ENCODE peak calls at places on chromosomes 13 and 19, in seven cellular contexts. X is lower leg skin, G is esophagus squamous epithelium, E is IMR-90, P is vagina, K is transverse colon, O is AG10803. M is an unnamed sample.

GRCh38 chr19:13974073-13974472 is 21.8 kb downstream of the DCAF15 start:
- DNase-seq in X (peak), G (no peak), E (no peak), P (no peak), K (no peak), O (no peak), M (peak)

GRCh38 chr13:92225861-92226260 is 827.4 kb downstream of the GPC5 start:
- DNase-seq in X (no peak), G (no peak), E (no peak), P (no peak), K (no peak), O (no peak), M (no peak)

GRCh38 chr13:20073775-20074174 is 87.1 kb downstream of the GJA3 start:
- DNase-seq in X (no peak), G (no peak), E (no peak), P (no peak), K (no peak), O (no peak), M (no peak)

GRCh38 chr19:28746486-28746885 is 466.5 kb downstream of the UQCRFS1 start:
- DNase-seq in X (no peak), G (no peak), E (no peak), P (no peak), K (no peak), O (no peak), M (no peak)

GRCh38 chr13:110921209-110921608 is 6.3 kb upstream of the ANKRD10 start:
- DNase-seq in X (no peak), G (no peak), E (no peak), P (no peak), K (no peak), O (no peak), M (no peak)

GRCh38 chr13:40087021-40088002 is 431.9 kb downstream of the COG6 start:
- DNase-seq in X (no peak), G (no peak), E (no peak), P (no peak), K (no peak), O (no peak), M (no peak)

GRCh38 chr19:44003461-44004134 is 841 bp downstream of the ZNF230 start:
- DNase-seq in X (no peak), G (no peak), E (no peak), P (no peak), K (peak), O (no peak), M (peak)

GRCh38 chr19:3826163-3826562 is 40.0 kb upstream of the MATK start:
- DNase-seq in X (no peak), G (no peak), E (no peak), P (no peak), K (no peak), O (no peak), M (no peak)

GRCh38 chr13:27556109-27556508 is 64.2 kb downstream of the LNX2 start:
- DNase-seq in X (no peak), G (no peak), E (peak), P (no peak), K (no peak), O (peak), M (peak)

GRCh38 chr13:42047561-42048322 is 706 bp upstream of the DGKH start:
- DNase-seq in X (peak), G (no peak), E (peak), P (no peak), K (peak), O (peak), M (peak)

GRCh38 chr19:45103200-45103624 is 10.2 kb downstream of the PPP1R37 start:
- DNase-seq in X (no peak), G (no peak), E (no peak), P (no peak), K (no peak), O (no peak), M (peak)

GRCh38 chr13:94433055-94433947 is 46.2 kb downstream of the DCT start:
- DNase-seq in X (no peak), G (no peak), E (no peak), P (no peak), K (peak), O (no peak), M (no peak)

GRCh38 chr13:80131204-80131603 is 209.7 kb downstream of the SPRY2 start:
- DNase-seq in X (peak), G (no peak), E (peak), P (no peak), K (peak), O (peak), M (peak)

DNA sequence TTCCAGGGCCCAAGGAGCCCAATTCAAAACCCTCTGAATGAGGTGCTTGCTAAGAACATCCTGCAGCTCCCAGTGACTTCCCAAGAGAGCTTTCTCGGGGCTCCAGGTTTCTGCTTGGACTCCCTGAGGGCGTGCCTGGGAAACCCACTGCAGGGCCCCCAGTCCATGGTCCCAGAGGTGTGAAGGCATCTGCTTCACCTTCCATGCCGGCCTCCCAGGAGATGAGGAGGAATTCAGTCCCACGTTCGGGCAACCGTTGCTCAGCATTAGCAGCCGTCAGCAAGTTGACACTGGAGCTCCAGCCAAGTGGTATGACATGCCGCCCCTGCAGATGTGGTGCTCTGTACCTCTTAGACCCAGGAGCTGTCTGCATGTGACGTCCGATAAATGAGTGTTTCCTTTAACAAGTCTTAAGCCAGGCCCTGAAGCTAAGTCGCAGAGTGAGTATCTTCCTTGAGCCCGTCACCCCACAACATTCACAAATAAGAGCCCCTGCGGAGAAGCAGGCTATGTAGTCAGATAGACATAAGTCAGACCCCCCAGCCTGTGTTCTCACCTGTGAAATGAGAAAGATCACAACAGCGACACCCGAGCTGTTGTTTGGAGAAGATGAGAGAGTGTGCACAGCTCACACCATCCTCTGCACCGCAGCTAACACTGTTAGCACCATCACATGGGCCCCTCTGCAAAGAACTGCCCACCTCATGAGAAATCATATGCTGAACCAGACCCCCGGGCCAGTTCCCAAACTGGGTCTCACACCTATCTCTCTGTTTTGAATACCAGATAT is 150.3 kb downstream of the KATNAL1 start:
- DNase-seq in X (no peak), G (no peak), E (no peak), P (no peak), K (no peak), O (no peak), M (no peak)
- TF ChIP-seq CTCF in X (no peak), G (no peak), E (no peak), P (no peak), K (no peak), O (no peak), M (no peak)

DNA sequence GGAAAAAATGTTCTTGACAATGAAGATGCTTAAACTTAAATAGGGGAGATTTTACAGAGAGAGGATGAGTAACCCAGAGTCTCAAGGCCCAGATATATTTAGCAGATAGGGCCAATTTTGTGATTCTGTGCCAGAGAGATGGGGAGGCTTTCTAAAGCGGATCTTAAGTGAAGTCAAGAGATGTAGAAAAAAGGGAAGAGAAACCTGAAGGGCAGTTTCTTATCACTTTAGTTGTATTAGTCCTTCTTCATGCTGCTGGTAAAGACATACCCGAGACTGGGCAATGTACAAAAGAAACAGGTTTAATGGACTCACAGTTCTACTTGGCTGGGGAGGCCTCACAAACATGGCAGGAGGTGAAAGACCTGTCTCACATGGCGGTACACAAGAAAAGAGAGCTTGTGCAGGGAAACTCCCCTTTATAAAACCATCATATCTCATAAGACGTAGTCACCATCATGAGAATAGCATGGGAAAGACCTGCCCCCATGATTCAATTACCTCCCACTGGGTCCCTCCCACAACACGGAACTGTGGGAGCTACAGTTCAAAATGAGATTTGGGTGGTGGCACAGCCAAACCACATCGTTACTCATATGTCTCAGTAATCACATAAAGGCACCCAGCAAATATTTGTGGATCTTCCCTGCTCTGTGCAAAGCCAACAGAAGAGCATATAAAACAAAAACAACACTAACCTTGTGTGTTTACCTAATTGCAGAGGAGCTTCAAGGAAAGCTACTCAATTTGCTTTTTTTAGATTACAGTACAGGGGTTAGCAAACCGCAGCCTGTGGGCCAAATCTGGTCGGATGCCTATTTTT is 102.6 kb upstream of the MYCBP2 start:
- DNase-seq in X (no peak), G (no peak), E (no peak), P (no peak), K (no peak), O (peak), M (peak)
- H3K4me3 ChIP-seq in X (no peak), G (no peak), E (no peak), P (no peak), K (no peak), O (no peak), M (no peak)

GRCh38 chr19:54462713-54463530 is 656 bp downstream of the LENG9 start:
- DNase-seq in X (peak), G (no peak), E (peak), P (no peak), K (peak), O (peak), M (peak)
- TF ChIP-seq CTCF in X (no peak), G (no peak), E (peak), P (peak), K (peak), O (peak), M (peak)

GRCh38 chr13:62512194-62513141 is 1096.8 kb upstream of the PCDH20 start:
- DNase-seq in X (no peak), G (no peak), E (peak), P (no peak), K (peak), O (peak), M (peak)

DNA sequence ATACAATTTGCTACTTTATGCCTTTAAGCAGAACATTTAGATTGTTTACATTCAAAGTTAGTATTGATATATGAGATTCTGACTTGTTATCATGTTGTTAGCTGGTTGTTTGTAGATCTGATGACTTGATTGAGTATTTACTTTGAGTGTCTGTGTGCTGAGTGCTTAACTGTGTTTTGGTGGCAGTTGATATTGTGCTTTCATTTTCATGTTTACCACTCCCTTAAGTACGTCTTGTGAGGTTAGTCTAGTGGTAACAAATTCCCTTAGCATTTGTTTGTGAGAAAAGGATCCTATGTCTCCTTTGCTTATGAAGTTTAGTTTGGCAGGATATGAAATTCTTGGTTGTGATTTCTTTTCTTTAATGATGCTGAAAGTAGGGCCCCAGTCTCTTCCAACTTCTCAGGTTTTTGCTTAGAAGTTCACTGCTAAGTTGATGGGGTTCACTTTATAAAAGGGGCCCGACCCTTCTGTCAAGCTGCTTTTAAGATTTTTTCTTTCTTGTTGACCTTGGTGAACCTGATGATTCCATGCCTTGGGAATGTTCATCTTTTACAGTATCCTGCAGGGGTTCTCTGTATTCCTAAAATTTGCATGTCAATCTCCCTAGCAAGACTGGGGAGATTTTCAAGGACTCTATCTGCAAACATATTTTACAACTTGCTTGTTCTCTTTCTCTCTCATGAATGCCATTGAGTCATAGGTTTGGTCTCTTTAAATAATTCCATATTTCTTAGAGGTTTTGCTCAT is 1095.4 kb upstream of the PCDH20 start:
- DNase-seq in X (no peak), G (no peak), E (no peak), P (no peak), K (no peak), O (no peak), M (no peak)
- H3K4me3 ChIP-seq in X (no peak), G (no peak), E (no peak), P (no peak), K (no peak), O (no peak), M (no peak)

GRCh38 chr13:70729369-70729768 is 621.1 kb upstream of the KLHL1 start:
- DNase-seq in X (no peak), G (no peak), E (no peak), P (no peak), K (no peak), O (no peak), M (peak)

GRCh38 chr13:70723732-70724131 is 615.5 kb upstream of the KLHL1 start:
- DNase-seq in X (no peak), G (no peak), E (no peak), P (no peak), K (no peak), O (no peak), M (peak)
- TF ChIP-seq CTCF in X (no peak), G (no peak), E (no peak), P (no peak), K (no peak), O (no peak), M (peak)

GRCh38 chr19:51891193-51891747 is 3.5 kb upstream of the ZNF577 start:
- DNase-seq in X (no peak), G (no peak), E (no peak), P (no peak), K (no peak), O (no peak), M (no peak)
- H3K4me3 ChIP-seq in X (no peak), G (peak), E (no peak), P (no peak), K (no peak), O (no peak), M (no peak)

GRCh38 chr19:33953023-33953422 is 156.4 kb downstream of the KCTD15 start:
- DNase-seq in X (no peak), G (no peak), E (no peak), P (no peak), K (no peak), O (no peak), M (peak)

GRCh38 chr19:33948651-33949335 is 152.1 kb downstream of the KCTD15 start:
- DNase-seq in X (no peak), G (no peak), E (no peak), P (no peak), K (no peak), O (no peak), M (no peak)

GRCh38 chr19:33950141-33950805 is 153.6 kb downstream of the KCTD15 start:
- DNase-seq in X (no peak), G (no peak), E (no peak), P (no peak), K (no peak), O (peak), M (no peak)

GRCh38 chr19:33946535-33947323 is 150.1 kb downstream of the KCTD15 start:
- DNase-seq in X (no peak), G (no peak), E (no peak), P (no peak), K (no peak), O (no peak), M (no peak)

DNA sequence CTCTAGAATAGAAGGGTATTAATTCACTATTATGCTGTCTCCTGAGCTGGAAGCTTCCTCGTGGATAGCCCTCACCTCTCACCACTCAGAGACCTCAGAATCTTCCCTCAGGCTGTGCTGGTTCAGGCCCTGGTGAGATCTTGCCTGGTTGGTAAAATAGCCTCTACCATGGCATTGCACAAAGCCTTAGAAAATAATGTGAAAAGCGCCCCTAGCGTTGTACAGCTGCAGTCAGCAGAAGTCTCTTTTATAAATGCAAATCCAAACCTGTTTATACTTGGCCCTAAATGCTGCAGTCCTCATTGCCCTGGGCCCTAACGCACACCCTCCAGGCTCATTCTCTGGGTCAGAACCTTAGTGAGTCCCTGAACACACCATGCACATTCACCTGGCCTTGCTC is 150.9 kb downstream of the KCTD15 start:
- DNase-seq in X (no peak), G (no peak), E (no peak), P (no peak), K (no peak), O (no peak), M (peak)
- TF ChIP-seq CTCF in X (no peak), G (no peak), E (peak), P (no peak), K (no peak), O (peak), M (peak)

M was measured in choroid plexus epithelial cell.